ENCODE peak calls at places on chromosomes 5 and 9, in four cellular contexts. N is GM23248, Z is dorsolateral prefrontal cortex, K is astrocyte. U is an unnamed sample. For H3K27me3, the result is how much of the 10 kb centered on the place peaks cover.

GRCh38 chr9:13524245-13524644 is 244.8 kb upstream of the MPDZ start:
- DNase-seq in N (no peak), Z (no peak), K (peak), U (no peak)

GRCh38 chr5:180080670-180081280 is 9.2 kb upstream of the RNF130 start:
- DNase-seq in N (no peak), Z (no peak), K (no peak), U (no peak)

GRCh38 chr5:16856531-16856930 is 79.6 kb downstream of the MYO10 start:
- DNase-seq in N (peak), Z (no peak), K (peak), U (no peak)

GRCh38 chr5:14663734-14664269 is 716 bp upstream of the OTULIN start:
- DNase-seq in K (no peak), Z (no peak), N (peak), U (no peak)

GRCh38 chr9:124960409-124960752 is 19.5 kb upstream of the GOLGA1 start:
- DNase-seq in N (peak), K (no peak), Z (no peak), U (no peak)

GRCh38 chr9:73183917-73184861 is 32.5 kb downstream of the ANXA1 start:
- DNase-seq in Z (no peak), N (peak), K (no peak), U (no peak)

GRCh38 chr5:62938927-62939326 is 360.3 kb downstream of the LRRC70 start:
- DNase-seq in K (no peak), Z (no peak), N (no peak), U (no peak)

GRCh38 chr9:133386338-133386737 is 10.2 kb downstream of the STKLD1 start:
- DNase-seq in Z (no peak), N (no peak), K (no peak), U (no peak)

GRCh38 chr5:54135042-54135441 is 175.3 kb downstream of the ARL15 start:
- DNase-seq in K (peak), Z (no peak), N (peak), U (no peak)

GRCh38 chr5:150987746-150988145 is 32.6 kb upstream of the GPX3 start:
- DNase-seq in N (no peak), K (no peak), Z (no peak), U (no peak)

GRCh38 chr9:87606921-87607521 is 109.4 kb downstream of the DAPK1 start:
- DNase-seq in N (peak), Z (no peak), K (peak), U (peak)

GRCh38 chr9:108889649-108890067 is 27.6 kb downstream of the ACTL7A start:
- DNase-seq in Z (no peak), K (peak), N (peak), U (no peak)

GRCh38 chr5:127206320-127207113 is 84.1 kb upstream of the MEGF10 start:
- DNase-seq in N (peak), Z (no peak), K (peak), U (no peak)

GRCh38 chr9:90342607-90343006 is 300.0 kb downstream of the DIRAS2 start:
- DNase-seq in K (no peak), N (no peak), Z (no peak), U (no peak)

GRCh38 chr9:17625644-17626388 is 47.0 kb downstream of the SH3GL2 start:
- DNase-seq in K (peak), Z (no peak), N (no peak), U (no peak)

GRCh38 chr5:35890021-35890740 is 33.5 kb downstream of the IL7R start:
- DNase-seq in Z (no peak), K (no peak), N (no peak), U (no peak)

GRCh38 chr5:140041492-140042421 is 1.3 kb downstream of the NRG2 start:
- DNase-seq in Z (peak), K (peak), N (peak), U (no peak)

GRCh38 chr9:2173861-2174260 is 158.7 kb downstream of the SMARCA2 start:
- DNase-seq in K (no peak), N (no peak), Z (no peak), U (no peak)

GRCh38 chr5:149837680-149838269 is 106.8 kb downstream of the PDE6A start:
- DNase-seq in K (peak), Z (peak), N (peak), U (no peak)

GRCh38 chr5:139402561-139403158 is 1.2 kb downstream of the SPATA24 start:
- DNase-seq in K (no peak), Z (no peak), N (peak), U (no peak)

GRCh38 chr9:98783518-98784226 is 12.7 kb downstream of the ANKS6 start:
- DNase-seq in Z (no peak), N (no peak), K (no peak), U (no peak)

GRCh38 chr5:109826426-109826825 is 136.7 kb downstream of the MAN2A1 start:
- DNase-seq in Z (no peak), N (peak), K (peak), U (no peak)

GRCh38 chr5:138527170-138527569 is 15.9 kb downstream of the ETF1 start:
- DNase-seq in K (no peak), N (no peak), Z (no peak), U (no peak)

GRCh38 chr5:58933891-58934628 is 351.2 kb downstream of the RAB3C start:
- DNase-seq in Z (no peak), K (no peak), N (no peak), U (no peak)

GRCh38 chr9:130448771-130449170 is 4.0 kb downstream of the ASS1 start:
- DNase-seq in N (no peak), Z (no peak), K (peak), U (no peak)

GRCh38 chr9:135904121-135904520 is 3.2 kb downstream of the CAMSAP1 start:
- DNase-seq in Z (no peak), K (no peak), N (no peak), U (no peak)

GRCh38 chr5:53211799-53212198 is 102.2 kb upstream of the MOCS2 start:
- DNase-seq in K (peak), Z (no peak), N (peak), U (peak)

GRCh38 chr9:130382086-130382485 is 62.7 kb upstream of the ASS1 start:
- DNase-seq in Z (no peak), N (no peak), K (no peak), U (no peak)

GRCh38 chr5:87829214-87829551 is 416.5 kb upstream of the CCNH start:
- DNase-seq in Z (no peak), K (peak), N (peak), U (no peak)

GRCh38 chr5:141369994-141370848 is at the start of gene PCDHGB3:
- DNase-seq in Z (no peak), K (peak), N (peak), U (no peak)

GRCh38 chr5:141374627-141375026 is 936 bp downstream of the PCDHGA6 start:
- DNase-seq in Z (no peak), N (no peak), K (no peak), U (no peak)

GRCh38 chr5:141371572-141372475 is 1.8 kb downstream of the PCDHGB3 start:
- DNase-seq in N (no peak), K (no peak), Z (no peak), U (no peak)

GRCh38 chr5:141373673-141374317 is at the start of gene PCDHGA6:
- DNase-seq in K (peak), N (peak), Z (no peak), U (no peak)
- H3K4me3 ChIP-seq in K (peak), N (peak), Z (peak), U (peak)

GRCh38 chr5:176497852-176498251 is 39.4 kb downstream of the RNF44 start:
- DNase-seq in N (peak), K (no peak), Z (no peak), U (no peak)
- H3K27me3 ChIP-seq in N (under half), K (under half), Z (under half), U (under half)

GRCh38 chr9:127761061-127761460 is 17.4 kb downstream of the SH2D3C start:
- DNase-seq in N (no peak), K (no peak), Z (no peak), U (no peak)
- H3K4me3 ChIP-seq in N (no peak), K (no peak), Z (no peak), U (no peak)

DNA sequence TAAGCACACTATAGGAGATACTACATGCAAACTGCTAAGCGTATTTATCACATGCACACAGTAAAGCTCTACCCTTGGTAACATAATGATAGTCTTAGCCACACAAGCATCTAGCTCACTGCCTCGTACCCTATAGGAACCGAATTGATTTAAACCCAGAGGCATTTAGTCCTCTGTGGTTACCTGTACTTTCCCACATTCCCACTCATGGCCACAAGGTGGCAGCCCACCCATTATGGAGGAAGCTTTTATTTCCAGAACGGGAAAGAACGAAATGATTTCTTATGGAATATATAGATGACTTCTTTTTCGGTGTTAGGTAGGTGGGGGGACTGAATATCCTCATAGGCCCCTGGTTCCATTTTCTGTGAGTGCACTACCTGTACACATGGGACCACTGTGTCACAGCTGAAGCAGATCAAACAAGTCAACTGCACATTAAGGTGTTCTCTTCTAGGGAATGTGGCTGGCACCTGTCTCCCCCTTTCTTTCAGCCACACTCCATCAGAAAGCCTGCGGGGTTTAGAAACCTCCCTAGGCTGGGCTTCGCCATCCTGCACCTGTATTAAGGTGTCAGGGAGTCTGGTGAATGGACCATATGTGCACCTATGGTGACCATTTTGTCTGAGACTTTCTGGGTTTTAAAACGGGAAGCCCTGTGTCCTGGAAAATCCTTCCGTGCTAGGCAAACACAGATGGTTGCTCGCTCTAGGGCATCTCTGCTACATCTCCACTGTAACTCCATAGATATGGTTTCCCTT is 313.2 kb downstream of the SLIT3 start:
- DNase-seq in N (peak), Z (peak), K (peak), U (no peak)
- H3K27me3 ChIP-seq in N (under half), Z (under half), K (under half), U (under half)

DNA sequence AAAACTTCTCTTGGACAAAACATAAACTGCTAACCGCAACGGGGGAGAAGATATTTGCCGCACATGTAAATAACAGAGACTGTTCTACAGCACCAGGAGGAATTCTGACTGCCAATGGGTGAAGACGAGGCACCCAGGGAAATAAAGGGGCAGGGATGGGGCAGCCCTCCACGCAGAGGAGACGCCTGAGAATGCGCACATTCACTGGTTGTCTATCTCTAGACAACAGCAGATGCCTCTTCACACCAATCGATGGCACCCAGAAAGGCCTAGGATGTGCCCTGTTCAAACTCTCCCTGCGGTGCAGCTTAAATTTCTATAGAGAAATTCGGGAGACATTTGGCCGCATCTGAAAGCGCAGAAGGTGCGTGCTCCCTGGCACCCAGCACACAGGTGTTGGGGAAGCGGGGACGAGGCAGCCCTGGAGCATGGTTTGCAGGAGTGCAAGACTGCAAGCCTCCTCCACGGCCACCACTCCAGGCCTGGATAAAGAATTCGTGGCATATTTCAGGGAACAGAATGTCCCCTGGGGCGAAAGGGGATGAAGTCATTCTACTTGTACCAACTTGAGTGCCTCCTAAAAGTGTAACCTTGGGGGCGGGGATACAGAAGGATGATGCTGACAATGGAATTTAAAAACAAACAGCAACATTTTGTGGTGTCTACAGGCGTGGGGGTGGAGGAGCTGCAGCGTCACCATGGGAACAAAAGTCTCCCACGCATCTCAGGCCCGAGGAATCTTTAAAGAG is 6.3 kb upstream of the IRX2 start:
- DNase-seq in K (peak), Z (no peak), N (peak), U (peak)
- H3K4me3 ChIP-seq in K (no peak), Z (no peak), N (peak), U (no peak)

DNA sequence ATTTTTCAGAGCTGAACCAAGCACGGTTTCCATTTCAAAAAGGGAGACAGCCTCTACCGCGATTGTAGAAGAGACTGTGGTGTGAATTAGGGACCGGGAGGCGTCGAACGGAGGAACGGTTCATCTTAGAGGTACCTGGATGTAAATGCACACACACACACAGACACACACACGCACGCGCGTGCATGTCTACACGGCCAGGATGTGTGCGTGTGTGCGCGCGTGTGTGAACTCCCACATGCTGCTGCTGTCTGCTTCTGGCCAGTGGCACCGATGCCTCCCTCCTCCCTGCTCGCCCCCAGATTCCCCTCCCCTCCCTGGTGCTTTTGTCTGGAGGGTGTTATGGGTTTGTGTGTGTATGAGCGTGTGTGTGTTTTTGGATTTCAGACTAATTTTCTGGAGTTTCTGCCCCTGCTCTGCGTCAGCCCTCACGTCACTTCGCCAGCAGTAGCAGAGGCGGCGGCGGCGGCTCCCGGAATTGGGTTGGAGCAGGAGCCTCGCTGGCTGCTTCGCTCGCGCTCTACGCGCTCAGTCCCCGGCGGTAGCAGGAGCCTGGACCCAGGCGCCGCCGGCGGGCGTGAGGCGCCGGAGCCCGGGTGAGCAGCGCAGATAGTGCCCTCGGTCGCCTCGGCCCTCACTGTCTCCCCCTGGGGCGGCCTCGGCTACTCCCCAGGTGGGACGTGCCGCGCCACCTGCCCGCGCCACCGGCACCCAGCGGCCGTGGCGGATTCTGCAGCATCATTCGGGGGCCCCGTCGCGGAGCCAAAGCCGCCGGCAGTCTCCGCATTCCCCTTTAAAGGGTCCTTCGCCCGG is at the start of gene NTRK2:
- DNase-seq in K (peak), Z (peak), N (peak), U (peak)
- H3K27me3 ChIP-seq in K (under half), Z (under half), N (under half), U (under half)

DNA sequence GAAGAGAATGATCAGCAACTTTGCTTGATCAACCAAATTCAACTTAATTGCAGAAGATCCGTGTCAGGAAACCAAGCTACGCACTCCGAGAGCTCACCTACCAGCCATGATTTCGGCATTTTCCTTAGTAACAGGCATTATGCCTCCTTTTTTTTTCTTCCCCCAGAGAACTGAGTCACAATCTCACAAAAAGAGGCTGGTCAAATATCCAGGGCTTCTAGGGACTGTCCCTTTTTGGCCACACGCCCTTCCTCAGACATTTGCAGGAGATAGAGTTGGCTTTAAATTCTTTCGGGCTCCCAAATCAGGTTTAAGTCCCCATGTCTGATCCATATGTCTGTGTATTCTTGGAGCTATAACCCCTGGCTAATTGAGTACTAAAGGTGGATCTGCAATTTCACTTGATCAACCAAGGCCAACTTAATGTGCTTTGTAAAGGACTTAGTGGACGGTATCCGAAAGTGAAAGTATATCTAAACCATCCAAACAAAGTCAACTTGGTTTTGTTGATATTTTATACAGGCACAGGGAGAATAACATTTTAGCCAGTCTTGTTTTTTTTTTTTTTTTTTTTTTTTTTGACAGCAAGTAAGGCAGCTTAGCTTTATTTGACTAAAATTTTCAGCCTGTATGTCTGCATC is 100.8 kb upstream of the TBCA start:
- DNase-seq in N (no peak), K (no peak), Z (no peak), U (no peak)
- H3K4me3 ChIP-seq in N (no peak), K (no peak), Z (no peak), U (no peak)

DNA sequence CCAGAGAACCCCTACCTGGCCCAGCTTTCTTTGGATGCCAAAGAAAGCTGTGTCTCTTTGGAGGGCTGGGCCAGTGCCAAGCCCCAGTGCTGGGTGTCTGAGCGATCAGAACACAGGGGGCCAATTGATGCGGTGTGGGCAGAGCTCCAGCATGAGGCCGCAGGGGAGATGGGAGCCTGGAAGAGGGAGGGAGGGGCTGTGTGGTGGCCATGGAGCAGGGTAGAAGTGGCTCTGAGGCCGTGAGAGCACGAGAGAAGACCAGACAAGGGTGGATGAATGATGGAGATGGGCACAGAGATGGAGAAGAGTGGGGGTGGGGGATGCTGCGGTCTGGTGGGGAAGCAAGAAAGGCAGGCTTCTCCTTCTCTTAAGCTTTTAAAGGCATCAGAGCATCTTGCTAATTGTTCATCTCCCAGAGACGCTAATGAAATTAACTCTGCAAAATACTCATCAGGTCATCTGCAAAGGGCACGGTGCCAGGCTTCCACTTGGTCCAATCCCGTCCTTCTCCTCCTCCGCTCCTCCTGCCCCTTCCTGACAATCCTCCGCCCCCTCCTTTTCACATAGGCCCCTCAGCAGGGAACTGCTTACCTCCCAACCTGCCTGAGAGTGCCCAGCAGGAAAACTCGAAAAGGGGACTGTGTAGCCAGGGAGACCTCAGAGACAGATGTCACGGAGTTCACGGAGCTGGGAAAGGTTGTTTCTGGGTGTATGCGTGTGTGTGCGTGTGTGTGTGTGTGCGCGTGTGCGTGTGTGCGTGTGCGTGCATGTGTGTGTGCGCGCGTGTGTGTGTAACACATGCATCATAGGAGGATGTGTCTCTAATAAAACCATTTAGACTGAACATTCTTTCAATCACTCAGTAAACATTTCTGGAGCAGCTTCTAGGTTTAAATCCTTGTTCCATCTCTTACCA is 7.1 kb upstream of the UNC5A start:
- DNase-seq in K (no peak), N (no peak), Z (no peak), U (no peak)
- H3K27me3 ChIP-seq in K (under half), N (under half), Z (under half), U (under half)

DNA sequence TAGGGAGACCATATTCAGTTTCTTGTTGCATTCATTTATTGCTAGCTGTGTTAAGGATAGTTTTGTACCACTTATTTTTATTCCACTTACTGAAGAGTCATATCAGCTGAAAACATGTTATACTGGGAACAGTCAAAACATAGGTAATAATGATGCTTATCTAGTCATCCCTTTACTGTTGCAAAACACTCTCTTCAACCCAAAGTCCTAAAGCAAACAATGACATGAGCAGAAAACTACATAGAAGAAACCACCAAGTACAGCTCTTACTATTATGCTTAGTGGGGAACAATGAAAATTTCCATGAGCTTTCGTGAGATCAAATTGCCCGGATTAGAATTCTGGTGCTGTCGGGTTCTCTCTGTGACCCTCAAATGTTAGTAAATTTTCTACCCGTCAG is 681.4 kb downstream of the NR2F1-AS1 start:
- DNase-seq in Z (no peak), N (no peak), K (no peak), U (no peak)
- H3K4me3 ChIP-seq in Z (no peak), N (no peak), K (no peak), U (no peak)